ENCODE peak calls at places on chromosomes 2 and 18, in eight cellular contexts. A is nucleus accumbens; L is K562; F is AG10803; J is AG04450; Z is cardiac muscle cell; R is effector CD8-positive, alpha-beta T cell; M is astrocyte of the cerebellum. B is an unnamed sample.

GRCh38 chr2:3768960-3769765 is 65.8 kb downstream of the DCDC2C start:
- DNase-seq in L (no peak), Z (no peak), F (no peak), M (no peak), R (no peak), A (no peak), J (no peak), B (no peak)

GRCh38 chr2:227932001-227932400 is 60.6 kb downstream of the DAW1 start:
- DNase-seq in A (no peak), R (no peak), F (no peak), Z (no peak), M (no peak), L (no peak), J (no peak), B (no peak)

GRCh38 chr2:36511858-36512630 is 85.9 kb downstream of the FEZ2 start:
- DNase-seq in J (no peak), M (no peak), A (no peak), Z (no peak), F (peak), L (peak), R (no peak), B (peak)

GRCh38 chr2:53593891-53594585 is 173.6 kb upstream of the CHAC2 start:
- DNase-seq in F (peak), R (no peak), J (no peak), A (no peak), L (no peak), Z (no peak), M (peak), B (peak)

GRCh38 chr2:28343971-28344715 is 48.5 kb upstream of the FOSL2 start:
- DNase-seq in M (no peak), Z (no peak), J (no peak), R (no peak), F (no peak), L (no peak), A (no peak), B (no peak)

GRCh38 chr2:73611867-73612266 is 30.4 kb downstream of the NAT8 start:
- DNase-seq in J (no peak), R (no peak), A (no peak), M (no peak), Z (no peak), F (no peak), L (no peak), B (peak)

GRCh38 chr2:160157861-160158813 is 41.9 kb downstream of the ITGB6 start:
- DNase-seq in L (peak), A (no peak), M (no peak), Z (no peak), F (peak), J (no peak), R (no peak), B (peak)

GRCh38 chr2:80392446-80392845 is 87.9 kb upstream of the LRRTM1 start:
- DNase-seq in F (peak), R (no peak), M (no peak), J (no peak), Z (no peak), A (no peak), L (no peak), B (peak)

GRCh38 chr2:201448701-201449100 is 2.6 kb downstream of the TRAK2 start:
- DNase-seq in F (no peak), L (no peak), R (no peak), A (no peak), J (no peak), M (no peak), Z (no peak), B (no peak)

GRCh38 chr18:48851563-48851962 is 99.2 kb downstream of the SMAD7 start:
- DNase-seq in R (no peak), M (no peak), F (no peak), J (no peak), A (peak), Z (no peak), L (no peak), B (no peak)

GRCh38 chr2:229133155-229133772 is 137.8 kb downstream of the PID1 start:
- DNase-seq in R (no peak), Z (peak), A (no peak), L (no peak), F (peak), J (no peak), M (peak), B (peak)

GRCh38 chr2:185785851-185786473 is 47.4 kb downstream of the FSIP2 start:
- DNase-seq in L (no peak), J (no peak), F (no peak), Z (no peak), A (no peak), R (no peak), M (no peak), B (peak)

GRCh38 chr2:208097801-208098200 is 26.5 kb downstream of the CRYGD start:
- DNase-seq in R (no peak), J (no peak), M (peak), Z (no peak), A (no peak), L (no peak), F (peak), B (peak)

GRCh38 chr2:17164550-17164949 is 353.7 kb downstream of the RAD51AP2 start:
- DNase-seq in F (no peak), J (no peak), L (no peak), A (no peak), R (no peak), Z (no peak), M (no peak), B (peak)

GRCh38 chr2:1049691-1050090 is 99.0 kb downstream of the SNTG2 start:
- DNase-seq in L (no peak), R (no peak), Z (no peak), J (no peak), A (no peak), F (peak), M (no peak), B (peak)

GRCh38 chr18:48859311-48860275 is 91.2 kb downstream of the SMAD7 start:
- DNase-seq in M (no peak), J (no peak), A (peak), Z (peak), F (no peak), L (no peak), R (no peak), B (no peak)

GRCh38 chr2:100822587-100823248 is 2.8 kb downstream of the NPAS2 start:
- DNase-seq in J (no peak), A (no peak), Z (no peak), L (no peak), M (no peak), F (peak), R (no peak), B (peak)

GRCh38 chr2:120221616-120222015 is 1.6 kb downstream of the TMEM185B start:
- DNase-seq in L (no peak), Z (no peak), F (no peak), A (no peak), J (no peak), M (no peak), R (no peak), B (no peak)

GRCh38 chr2:24457730-24458129 is 33.3 kb upstream of the NCOA1 start:
- DNase-seq in M (no peak), R (no peak), Z (no peak), F (no peak), L (peak), A (no peak), J (no peak), B (no peak)

GRCh38 chr2:19569300-19569791 is 210.9 kb upstream of the OSR1 start:
- DNase-seq in F (no peak), M (no peak), A (no peak), L (no peak), R (no peak), J (no peak), Z (no peak), B (peak)

GRCh38 chr2:169007941-169008340 is 23.2 kb downstream of the ABCB11 start:
- DNase-seq in R (no peak), L (no peak), J (no peak), F (no peak), Z (no peak), M (peak), A (no peak), B (no peak)

GRCh38 chr2:170434900-170435640 is 257.1 kb downstream of the MYO3B start:
- DNase-seq in R (no peak), A (no peak), L (no peak), J (no peak), Z (no peak), F (no peak), M (no peak), B (no peak)

GRCh38 chr2:20615466-20616241 is 35.2 kb downstream of the HS1BP3 start:
- DNase-seq in F (no peak), J (no peak), A (no peak), M (no peak), L (no peak), R (no peak), Z (no peak), B (no peak)

GRCh38 chr2:239790721-239791120 is 234.4 kb downstream of the NDUFA10 start:
- DNase-seq in Z (no peak), L (no peak), A (no peak), J (no peak), F (no peak), M (no peak), R (no peak), B (no peak)

GRCh38 chr2:96174251-96175144 is 29.3 kb upstream of the DUSP2 start:
- DNase-seq in R (peak), M (no peak), J (peak), A (peak), Z (peak), F (peak), L (peak), B (peak)

GRCh38 chr2:218024871-218025270 is 22.1 kb upstream of the TNS1 start:
- DNase-seq in J (no peak), M (no peak), F (no peak), L (no peak), A (no peak), R (no peak), Z (no peak), B (no peak)

GRCh38 chr2:63122921-63123320 is 72.3 kb downstream of the OTX1 start:
- DNase-seq in L (no peak), Z (no peak), R (no peak), F (no peak), A (no peak), M (no peak), J (no peak), B (no peak)

GRCh38 chr18:7955175-7955574 is 388.1 kb downstream of the PTPRM start:
- DNase-seq in L (no peak), R (no peak), F (no peak), Z (no peak), M (no peak), J (no peak), A (no peak), B (no peak)

GRCh38 chr18:29841631-29842030 is 1200.9 kb downstream of the DSC3 start:
- DNase-seq in A (no peak), L (no peak), F (no peak), Z (no peak), R (no peak), J (no peak), M (no peak), B (no peak)

GRCh38 chr2:186379052-186379451 is 107.0 kb upstream of the ZC3H15 start:
- DNase-seq in L (peak), J (no peak), A (no peak), Z (peak), F (no peak), M (no peak), R (no peak), B (no peak)

GRCh38 chr2:85133751-85134254 is 611 bp downstream of the TCF7L1 start:
- DNase-seq in F (peak), R (no peak), A (no peak), M (no peak), Z (peak), J (no peak), L (peak), B (peak)

GRCh38 chr2:171924170-171924942 is 2.1 kb downstream of the HAT1 start:
- DNase-seq in R (no peak), A (no peak), M (no peak), Z (no peak), F (no peak), L (no peak), J (no peak), B (no peak)

GRCh38 chr18:48623468-48624220 is 84.8 kb downstream of the CTIF start:
- DNase-seq in F (peak), Z (no peak), L (peak), J (peak), R (no peak), M (peak), A (no peak), B (peak)

GRCh38 chr18:38690626-38691025 is 1125.0 kb upstream of the CELF4 start:
- DNase-seq in R (no peak), A (no peak), M (no peak), F (no peak), L (no peak), Z (no peak), J (no peak), B (no peak)

GRCh38 chr2:226325541-226325940 is 474.1 kb downstream of the IRS1 start:
- DNase-seq in A (no peak), R (no peak), J (no peak), F (no peak), M (no peak), Z (no peak), L (no peak), B (no peak)

GRCh38 chr2:134669731-134670669 is 48.8 kb downstream of the TMEM163 start:
- DNase-seq in R (peak), F (no peak), Z (no peak), L (no peak), A (no peak), M (no peak), J (no peak), B (no peak)